ENCODE peak calls at places on chromosomes 3 and 15, in five cellular contexts. T is Peyer's patch, I is spleen, N is adrenal gland, L is HCT116. C is an unnamed sample.

GRCh38 chr15:67048281-67049279 is 16.8 kb upstream of the SMAD3 start:
- DNase-seq in N (peak; percentile 79), L (no peak), I (no peak), T (peak; percentile 90), C (no peak)

GRCh38 chr3:27380433-27381357 is 11.5 kb upstream of the NEK10 start:
- DNase-seq in L (no peak), T (no peak), I (no peak), N (no peak), C (no peak)

GRCh38 chr3:117479095-117479494 is 769.5 kb downstream of the TUSC7 start:
- DNase-seq in I (no peak), T (no peak), N (no peak), L (no peak), C (no peak)

GRCh38 chr3:95460274-95460673 is 1354.1 kb upstream of the EPHA6 start:
- DNase-seq in I (no peak), N (no peak), L (no peak), T (no peak), C (no peak)

GRCh38 chr3:18510947-18511346 is 85.8 kb upstream of the SATB1 start:
- DNase-seq in L (no peak), N (no peak), I (no peak), T (no peak), C (no peak)

GRCh38 chr3:128447561-128448013 is 19.1 kb downstream of the DNAJB8 start:
- DNase-seq in L (no peak), T (no peak), N (no peak), I (no peak), C (no peak)

GRCh38 chr3:115146418-115147328 is at the start of gene ZBTB20:
- DNase-seq in N (peak; percentile 84), L (peak; percentile 29), T (peak; percentile 81), I (peak; percentile 95), C (peak; percentile 94)

GRCh38 chr15:57890351-57890750 is 175.2 kb downstream of the ALDH1A2 start:
- DNase-seq in T (no peak), L (no peak), N (no peak), I (no peak), C (no peak)

GRCh38 chr15:31499953-31500808 is 173.5 kb downstream of the KLF13 start:
- DNase-seq in L (no peak), I (no peak), T (no peak), N (peak; percentile 21), C (peak; percentile 53)

GRCh38 chr3:159829056-159829995 is 159.3 kb upstream of the IL12A start:
- DNase-seq in I (no peak), T (peak; percentile 83), L (peak; percentile 65), N (peak; percentile 78), C (no peak)

GRCh38 chr15:68252925-68253534 is 23.5 kb upstream of the CLN6 start:
- DNase-seq in I (no peak), T (peak; percentile 67), N (peak; percentile 64), L (peak; percentile 79), C (no peak)

GRCh38 chr3:177300039-177300833 is 103.0 kb upstream of the TBL1XR1 start:
- DNase-seq in I (no peak), T (peak; percentile 72), L (no peak), N (peak; percentile 16), C (no peak)

GRCh38 chr3:25784971-25785370 is 1.7 kb upstream of the NGLY1 start:
- DNase-seq in N (no peak), L (no peak), T (no peak), I (no peak), C (no peak)

GRCh38 chr15:50577492-50577891 is 31.0 kb upstream of the USP50 start:
- DNase-seq in I (no peak), L (no peak), N (no peak), T (no peak), C (no peak)

GRCh38 chr3:63900459-63900858 is 11.7 kb downstream of the SCAANT1 start:
- DNase-seq in T (no peak), L (no peak), N (no peak), I (no peak), C (no peak)

GRCh38 chr15:25508369-25509002 is 69.7 kb upstream of the UBE3A start:
- DNase-seq in T (no peak), N (peak; percentile 16), I (no peak), L (peak; percentile 1), C (no peak)

GRCh38 chr3:139664958-139665357 is 12.8 kb downstream of the NMNAT3 start:
- DNase-seq in L (no peak), I (no peak), N (no peak), T (no peak), C (no peak)

GRCh38 chr3:50585919-50586762 is 16.8 kb downstream of the HEMK1 start:
- DNase-seq in L (no peak), N (no peak), I (no peak), T (no peak), C (no peak)

GRCh38 chr15:41559239-41559488 is 152 bp downstream of the TYRO3 start:
- DNase-seq in L (no peak), I (no peak), N (no peak), T (no peak), C (no peak)

GRCh38 chr3:104832530-104832929 is 534.2 kb upstream of the ALCAM start:
- DNase-seq in I (no peak), L (no peak), T (no peak), N (no peak), C (no peak)

GRCh38 chr3:185225523-185225922 is 28.3 kb downstream of the EHHADH start:
- DNase-seq in N (no peak), I (no peak), T (no peak), L (no peak), C (no peak)

GRCh38 chr3:154122096-154122911 is 1.1 kb downstream of the ARHGEF26 start:
- DNase-seq in L (no peak), N (no peak), I (no peak), T (no peak), C (no peak)

GRCh38 chr3:53604232-53604631 is 109.8 kb downstream of the CACNA1D start:
- DNase-seq in L (no peak), T (no peak), I (no peak), N (no peak), C (peak; percentile 57)

GRCh38 chr3:17025594-17026139 is 140.9 kb downstream of the PLCL2 start:
- DNase-seq in I (no peak), N (no peak), L (no peak), T (no peak), C (no peak)

GRCh38 chr3:124663690-124664089 is 66.6 kb upstream of the UMPS start:
- DNase-seq in I (no peak), T (no peak), N (no peak), L (no peak), C (no peak)

GRCh38 chr3:99962703-99963102 is 145.0 kb downstream of the CMSS1 start:
- DNase-seq in N (no peak), L (no peak), I (no peak), T (no peak), C (no peak)

DNA sequence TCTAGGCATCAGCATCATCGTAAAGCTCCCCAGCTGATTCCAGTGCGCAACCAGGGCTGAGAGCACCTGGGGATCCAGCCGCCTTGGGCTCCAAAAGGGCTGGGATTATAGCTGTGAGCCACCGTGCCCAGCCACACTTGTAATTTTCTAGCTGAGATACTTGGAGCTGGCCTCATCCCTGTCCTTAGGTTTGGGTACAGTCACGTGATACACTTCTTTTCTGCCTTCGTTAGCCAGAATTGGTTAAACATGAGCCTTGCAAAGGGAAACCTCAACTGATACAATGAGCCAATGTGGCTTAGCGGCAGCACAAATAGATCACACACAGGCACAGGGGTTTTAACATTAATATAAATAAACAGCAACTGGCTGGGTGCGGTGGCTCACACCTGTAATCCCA is 69.8 kb upstream of the GCNT3 start:
- DNase-seq in I (no peak), T (no peak), L (no peak), N (no peak), C (no peak)
- TF ChIP-seq POLR2A in I (no peak), T (no peak), L (no peak), N (no peak), C (no peak)

GRCh38 chr15:43330780-43331086 is 360 bp upstream of the LCMT2 start:
- DNase-seq in T (no peak), L (no peak), I (no peak), N (no peak), C (no peak)

GRCh38 chr15:43329222-43329959 is 982 bp downstream of the LCMT2 start:
- DNase-seq in T (peak; percentile 57), N (no peak), I (peak; percentile 83), L (no peak), C (no peak)

GRCh38 chr15:43325039-43325438 is 5.3 kb downstream of the LCMT2 start:
- DNase-seq in T (no peak), N (no peak), L (no peak), I (no peak), C (no peak)

DNA sequence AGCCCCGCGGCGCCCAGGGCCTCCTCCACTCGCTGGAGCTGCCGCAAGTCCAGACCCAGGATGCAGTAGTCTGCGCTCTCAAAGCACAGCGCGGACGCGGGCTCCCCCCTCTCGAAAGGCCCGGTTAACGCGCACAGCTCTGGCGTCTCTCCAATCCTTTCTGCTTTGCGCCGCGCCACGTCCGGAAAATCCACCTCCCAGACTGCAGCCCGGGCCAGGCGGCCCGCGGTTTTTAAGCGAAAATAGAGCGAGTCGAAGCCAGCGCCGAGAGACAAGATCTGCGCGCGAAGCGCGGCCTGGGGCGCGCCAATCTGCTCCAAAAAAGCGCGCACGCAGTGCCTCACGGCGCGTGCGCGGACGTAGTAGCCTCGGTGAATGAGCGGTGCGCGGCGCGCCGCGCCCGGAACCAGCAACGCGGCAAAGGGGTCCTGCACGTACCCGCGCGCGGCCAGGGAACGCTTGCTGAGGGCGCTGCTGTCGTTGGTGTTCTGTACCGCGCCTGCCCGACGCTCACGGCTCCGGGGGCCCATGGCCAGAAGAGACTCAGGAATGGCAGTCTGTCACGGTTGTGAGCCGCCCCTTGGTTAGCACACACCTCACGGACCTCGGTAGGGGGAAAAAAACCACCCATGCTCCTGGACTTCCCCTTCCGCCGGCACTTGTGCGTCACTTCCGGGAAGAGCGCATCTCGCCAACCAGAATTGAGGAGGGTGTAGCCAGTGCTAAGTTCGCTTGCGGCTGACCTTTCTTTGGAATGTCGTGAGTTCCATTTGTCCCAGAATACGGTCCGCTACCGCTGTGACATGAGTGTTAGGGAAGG is at the start of gene LCMT2:
- DNase-seq in T (peak; percentile 97), L (peak; percentile 81), N (peak; percentile 91), I (peak; percentile 96), C (peak; percentile 98)
- TF ChIP-seq POLR2A in T (peak; percentile 27), L (peak; percentile 76), N (peak; percentile 76), I (peak; percentile 65), C (no peak)

GRCh38 chr15:77858677-77859490 is 218.6 kb downstream of the TBC1D2B start:
- DNase-seq in N (no peak), L (no peak), T (peak; percentile 33), I (peak; percentile 46), C (no peak)
- TF ChIP-seq POLR2A in N (no peak), L (peak; percentile 85), T (no peak), I (no peak), C (no peak)

DNA sequence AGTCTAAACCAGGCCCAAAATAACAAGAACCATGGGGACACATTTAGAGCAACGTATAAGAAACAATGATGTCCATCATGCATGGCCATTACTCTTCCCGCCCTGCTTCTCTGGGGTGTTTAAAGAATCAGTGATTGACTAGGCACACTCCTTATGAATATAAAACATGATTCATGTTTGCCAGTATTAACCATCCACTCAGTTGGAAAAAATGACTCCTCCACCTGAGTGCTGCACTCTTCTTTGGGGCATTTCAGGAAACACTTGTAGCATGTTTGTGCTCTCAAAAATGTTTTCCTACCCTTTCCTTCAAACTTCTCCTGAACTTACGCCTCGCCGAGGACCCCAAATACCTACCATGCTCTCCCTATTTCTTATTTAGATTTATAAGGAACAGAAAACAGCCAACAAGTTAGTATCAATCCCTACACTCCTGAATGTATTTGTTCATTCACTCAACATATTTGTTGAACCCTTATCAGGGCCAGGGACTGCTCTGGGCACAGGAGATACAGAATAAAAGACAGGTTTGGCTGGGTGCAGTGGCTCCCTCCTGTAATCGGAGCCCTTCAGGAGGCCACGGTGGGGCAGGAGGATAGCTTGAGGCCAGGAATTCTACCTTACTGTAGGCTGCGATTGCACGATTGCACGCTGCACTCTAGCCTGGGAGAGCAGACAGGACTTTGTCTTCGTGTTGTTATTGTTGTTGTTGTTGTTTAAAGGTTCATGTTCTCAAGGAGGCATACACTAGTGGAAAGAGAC is 137.0 kb downstream of the TMCO5A start:
- DNase-seq in L (no peak), T (no peak), I (no peak), N (no peak), C (no peak)
- TF ChIP-seq POLR2A in L (no peak), T (no peak), I (no peak), N (no peak), C (no peak)

C was measured in esophagus muscularis mucosa.